ENCODE peak calls at places on chromosomes 12 and 14, in six cellular contexts. G is CD8-positive, alpha-beta T cell; S is astrocyte of the cerebellum; W is fibroblast of lung; Z is fibroblast of the aortic adventitia; Q is AG04450. E is an unnamed sample.

GRCh38 chr14:63650336-63650952 is 8.8 kb upstream of the WDR89 start:
- DNase-seq in G (peak), S (no peak), W (peak), Z (peak), Q (no peak), E (no peak)

GRCh38 chr12:93870020-93870795 is 193.0 kb downstream of the CRADD start:
- DNase-seq in G (no peak), S (no peak), W (no peak), Z (peak), Q (no peak), E (no peak)

GRCh38 chr14:23727566-23728335 is 91.6 kb downstream of the DHRS2 start:
- DNase-seq in G (no peak), S (peak), W (peak), Z (peak), Q (no peak), E (no peak)

GRCh38 chr14:92895352-92895878 is 27.5 kb upstream of the CHGA start:
- DNase-seq in G (no peak), S (no peak), W (no peak), Z (no peak), Q (no peak), E (no peak)

GRCh38 chr12:124213606-124214347 is 81.1 kb upstream of the RFLNA start:
- DNase-seq in G (no peak), S (peak), W (no peak), Z (no peak), Q (no peak), E (no peak)

GRCh38 chr12:62123721-62124203 is 136.4 kb upstream of the USP15 start:
- DNase-seq in G (peak), S (peak), W (peak), Z (peak), Q (peak), E (no peak)

GRCh38 chr12:50659690-50660424 is 104.0 kb upstream of the ATF1 start:
- DNase-seq in G (no peak), S (no peak), W (no peak), Z (no peak), Q (no peak), E (no peak)

GRCh38 chr12:130881046-130881445 is 9.2 kb downstream of the RAN start:
- DNase-seq in G (no peak), S (no peak), W (no peak), Z (no peak), Q (no peak), E (no peak)

GRCh38 chr14:99136047-99136400 is 136.0 kb downstream of the BCL11B start:
- DNase-seq in G (no peak), S (no peak), W (no peak), Z (no peak), Q (no peak), E (no peak)

GRCh38 chr12:103599274-103599673 is 12.2 kb downstream of the STAB2 start:
- DNase-seq in G (no peak), S (no peak), W (no peak), Z (no peak), Q (no peak), E (no peak)

GRCh38 chr14:61713724-61714437 is 18.6 kb downstream of the HIF1A start:
- DNase-seq in G (no peak), S (no peak), W (no peak), Z (no peak), Q (no peak), E (no peak)

GRCh38 chr14:61716956-61717355 is 21.6 kb downstream of the HIF1A start:
- DNase-seq in G (no peak), S (no peak), W (no peak), Z (no peak), Q (no peak), E (no peak)

GRCh38 chr14:61720302-61720677 is 25.0 kb downstream of the HIF1A start:
- DNase-seq in G (no peak), S (no peak), W (no peak), Z (no peak), Q (no peak), E (no peak)

GRCh38 chr14:61719344-61720301 is 24.3 kb downstream of the HIF1A start:
- DNase-seq in G (peak), S (no peak), W (no peak), Z (no peak), Q (no peak), E (no peak)

GRCh38 chr14:61718039-61718438 is 22.7 kb downstream of the HIF1A start:
- DNase-seq in G (no peak), S (no peak), W (no peak), Z (no peak), Q (no peak), E (no peak)
- H3K4me3 ChIP-seq in G (no peak), S (no peak), W (no peak), Z (no peak), Q (no peak), E (no peak)

GRCh38 chr12:123142948-123143752 is 7.7 kb downstream of the PITPNM2 start:
- DNase-seq in G (no peak), S (no peak), W (no peak), Z (no peak), Q (no peak), E (peak)

GRCh38 chr12:123148223-123148622 is 2.7 kb downstream of the PITPNM2 start:
- DNase-seq in G (no peak), S (no peak), W (no peak), Z (no peak), Q (no peak), E (no peak)

GRCh38 chr12:123143753-123144461 is 7.0 kb downstream of the PITPNM2 start:
- DNase-seq in G (no peak), S (no peak), W (no peak), Z (no peak), Q (no peak), E (no peak)

GRCh38 chr12:123142518-123142840 is 8.4 kb downstream of the PITPNM2 start:
- DNase-seq in G (no peak), S (no peak), W (no peak), Z (no peak), Q (no peak), E (no peak)

DNA sequence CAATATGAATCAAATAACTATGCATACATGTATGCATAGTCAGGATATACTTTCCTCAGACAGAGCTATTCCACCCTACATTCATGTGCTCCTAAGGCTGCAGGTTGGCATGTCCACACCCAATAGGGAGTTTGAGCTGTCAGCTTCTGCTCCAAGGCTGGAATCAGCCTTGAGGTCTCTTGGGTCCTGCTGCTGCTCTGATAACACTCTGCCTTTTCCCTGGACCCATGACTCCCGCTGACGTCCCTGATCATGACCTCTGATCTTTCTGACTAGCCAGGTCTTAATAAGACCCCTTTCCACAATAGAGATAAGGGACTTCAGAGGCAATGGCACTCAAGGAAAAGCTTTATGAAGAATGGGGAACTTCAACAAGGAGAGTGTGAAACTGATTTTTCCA is 5.7 kb downstream of the PITPNM2 start:
- DNase-seq in G (no peak), S (no peak), W (no peak), Z (no peak), Q (no peak), E (no peak)
- H3K4me3 ChIP-seq in G (no peak), S (no peak), W (no peak), Z (no peak), Q (no peak), E (no peak)

DNA sequence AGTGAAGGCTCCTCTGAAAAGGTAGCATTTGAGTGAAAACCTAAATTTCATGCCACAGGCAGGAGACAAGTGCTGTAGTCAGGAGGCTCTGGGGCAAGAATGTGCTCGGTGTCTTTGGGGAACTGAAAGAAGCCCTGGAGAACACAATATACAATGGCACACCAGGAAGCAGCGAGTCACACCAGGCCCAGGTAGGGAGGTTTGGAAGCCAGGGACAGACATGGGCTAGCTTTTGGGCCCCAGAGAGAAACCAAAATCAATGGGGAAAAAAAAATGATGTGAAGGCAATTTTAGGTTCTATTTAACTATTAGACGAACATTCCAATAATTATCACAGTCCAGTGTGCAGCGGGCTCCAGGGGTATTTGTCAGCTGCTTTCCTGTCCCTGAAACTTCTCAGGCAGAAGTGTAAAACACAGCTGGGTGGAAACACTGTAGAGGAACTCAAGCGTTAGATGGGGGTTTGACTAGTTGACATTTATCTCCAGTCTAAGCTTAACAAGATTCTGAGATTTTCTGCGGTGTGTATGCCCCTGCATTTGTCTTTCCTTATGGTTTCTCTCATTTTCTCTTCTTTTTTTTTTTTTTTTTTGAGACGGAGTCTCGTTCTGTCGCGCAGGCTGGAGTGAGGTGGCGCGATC is 21.8 kb upstream of the EGLN3 start:
- DNase-seq in G (no peak), S (no peak), W (no peak), Z (no peak), Q (no peak), E (no peak)
- H3K4me3 ChIP-seq in G (no peak), S (no peak), W (no peak), Z (no peak), Q (no peak), E (no peak)

DNA sequence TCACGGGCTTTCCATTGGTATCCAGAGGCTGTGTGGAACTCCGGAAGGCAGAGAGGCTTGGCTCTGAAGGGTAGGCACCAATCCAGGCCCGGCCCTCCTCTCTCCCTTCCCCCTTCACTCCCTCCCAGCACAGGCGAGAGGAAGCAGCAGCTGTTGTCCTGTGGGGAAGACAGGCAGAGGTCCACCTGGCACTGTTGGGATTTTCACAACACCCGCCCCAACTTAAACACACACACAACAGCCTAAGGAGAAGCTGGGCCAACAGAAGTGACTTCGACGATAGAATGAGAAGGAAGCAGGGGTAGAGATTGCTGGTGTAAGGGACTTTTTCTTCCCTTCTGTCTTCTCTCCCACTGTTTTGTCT is 3.1 kb upstream of the RNASE7 start:
- DNase-seq in G (no peak), S (no peak), W (peak), Z (peak), Q (peak), E (no peak)
- H3K4me3 ChIP-seq in G (no peak), S (no peak), W (no peak), Z (no peak), Q (no peak), E (no peak)

DNA sequence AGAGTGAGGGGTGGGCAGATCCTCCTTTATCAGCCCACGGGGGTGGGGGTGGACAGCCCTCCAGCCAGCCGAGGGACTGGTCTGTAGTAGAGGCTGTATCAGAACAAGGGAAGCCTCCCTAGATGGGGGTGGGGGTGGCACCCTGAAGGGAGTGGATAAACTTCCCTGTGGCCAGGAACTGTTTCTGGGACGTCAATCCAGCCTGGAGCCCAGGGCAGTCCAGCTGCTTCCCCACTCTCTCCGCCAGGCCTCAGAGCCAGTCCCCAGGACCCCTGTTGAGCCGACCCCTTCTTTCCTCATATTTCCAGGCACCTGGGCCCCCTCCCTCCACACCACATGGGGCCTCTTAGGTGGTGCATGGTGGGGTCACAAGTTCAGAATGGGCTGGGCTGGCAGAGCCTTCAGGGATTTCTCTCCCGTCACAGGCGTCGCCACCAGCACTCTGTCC is 6.7 kb downstream of the PLD4 start:
- DNase-seq in G (no peak), S (no peak), W (no peak), Z (no peak), Q (no peak), E (no peak)
- H3K4me3 ChIP-seq in G (no peak), S (no peak), W (no peak), Z (no peak), Q (no peak), E (no peak)

GRCh38 chr12:57241556-57242310 is 9.3 kb downstream of the STAC3 start:
- DNase-seq in G (no peak), S (no peak), W (no peak), Z (no peak), Q (no peak), E (no peak)

GRCh38 chr12:57243521-57244305 is 7.3 kb downstream of the STAC3 start:
- DNase-seq in G (peak), S (peak), W (peak), Z (peak), Q (no peak), E (no peak)

GRCh38 chr12:57242691-57243454 is 8.1 kb downstream of the STAC3 start:
- DNase-seq in G (peak), S (no peak), W (peak), Z (peak), Q (no peak), E (no peak)

GRCh38 chr12:57240926-57241555 is 9.9 kb downstream of the STAC3 start:
- DNase-seq in G (no peak), S (no peak), W (peak), Z (no peak), Q (no peak), E (no peak)

GRCh38 chr12:57242329-57242690 is 8.7 kb downstream of the STAC3 start:
- DNase-seq in G (no peak), S (no peak), W (no peak), Z (no peak), Q (no peak), E (no peak)
- H3K4me3 ChIP-seq in G (no peak), S (no peak), W (no peak), Z (peak), Q (no peak), E (no peak)

GRCh38 chr12:118374909-118375308 is 1.4 kb upstream of the SUDS3 start:
- DNase-seq in G (no peak), S (no peak), W (peak), Z (peak), Q (no peak), E (no peak)

GRCh38 chr12:118372541-118373495 is at the start of gene TAOK3:
- DNase-seq in G (peak), S (peak), W (peak), Z (peak), Q (peak), E (peak)

GRCh38 chr12:118374126-118374725 is 1.5 kb upstream of the TAOK3 start:
- DNase-seq in G (no peak), S (no peak), W (no peak), Z (no peak), Q (no peak), E (no peak)

GRCh38 chr12:118375348-118375747 is 1.0 kb upstream of the SUDS3 start:
- DNase-seq in G (no peak), S (no peak), W (no peak), Z (no peak), Q (no peak), E (no peak)

GRCh38 chr12:118373628-118374027 is 921 bp upstream of the TAOK3 start:
- DNase-seq in G (no peak), S (no peak), W (no peak), Z (no peak), Q (no peak), E (no peak)
- H3K4me3 ChIP-seq in G (peak), S (peak), W (peak), Z (peak), Q (peak), E (peak)

DNA sequence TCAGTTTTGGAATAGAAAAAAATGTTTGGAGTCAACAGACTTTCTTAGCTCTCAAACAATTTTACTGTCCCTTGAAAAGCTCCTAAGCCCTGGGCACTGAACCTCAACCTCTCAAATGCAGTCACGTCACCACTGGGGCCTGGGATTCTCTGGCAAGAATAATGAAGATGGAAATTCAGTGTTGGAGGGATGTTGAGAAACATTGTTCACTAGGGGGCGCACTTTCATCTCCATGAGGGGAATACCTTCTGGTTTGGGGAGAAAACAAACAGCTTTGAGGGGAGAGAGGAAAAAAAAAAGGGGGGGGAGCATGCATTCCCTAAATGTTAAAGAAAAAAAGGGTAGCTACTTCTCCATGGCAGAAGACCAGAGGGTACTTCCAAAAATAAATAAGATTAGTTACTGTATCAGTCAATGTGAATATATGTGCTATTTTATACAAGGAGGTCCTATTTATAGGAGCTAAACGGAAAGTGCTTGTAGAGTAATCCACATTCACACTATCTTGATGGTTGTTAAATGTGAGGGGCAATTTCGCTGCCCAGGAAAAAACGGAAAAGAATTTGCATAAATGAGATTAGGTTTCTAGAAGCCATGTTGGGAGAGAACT is 5.8 kb upstream of the TBPL2 start:
- DNase-seq in G (peak), S (peak), W (peak), Z (peak), Q (peak), E (no peak)
- H3K4me3 ChIP-seq in G (no peak), S (no peak), W (no peak), Z (no peak), Q (no peak), E (no peak)

E was measured in retinal pigment epithelial cell.